ENCODE peak calls at places on chromosomes 1 and 21, in seven cellular contexts. L, S, U, Z, D, E and H are unnamed samples.

GRCh38 chr1:208475951-208476824 is 232.0 kb upstream of the PLXNA2 start:
- DNase-seq in L (no peak), S (no peak), U (no peak), Z (no peak), D (no peak), E (no peak), H (no peak)

GRCh38 chr1:197093226-197093887 is 26.3 kb upstream of the F13B start:
- DNase-seq in L (no peak), S (no peak), U (no peak), Z (no peak), D (no peak), E (no peak), H (peak; percentile 3)

GRCh38 chr21:34606051-34606450 is 8.9 kb downstream of the RCAN1 start:
- DNase-seq in L (peak; percentile 32), S (no peak), U (no peak), Z (no peak), D (no peak), E (no peak), H (no peak)

GRCh38 chr1:104921552-104921951 is 1171.9 kb downstream of the AMY1C start:
- DNase-seq in L (no peak), S (no peak), U (no peak), Z (no peak), D (no peak), E (no peak), H (no peak)

GRCh38 chr1:56424744-56425493 is 154.4 kb downstream of the PLPP3 start:
- DNase-seq in L (no peak), S (no peak), U (no peak), Z (peak; percentile 74), D (peak; percentile 80), E (no peak), H (no peak)

GRCh38 chr1:101239095-101240040 is 2.5 kb downstream of the S1PR1 start:
- DNase-seq in L (no peak), S (no peak), U (peak; percentile 50), Z (no peak), D (no peak), E (no peak), H (no peak)

GRCh38 chr1:186983327-186983726 is 154.6 kb downstream of the PLA2G4A start:
- DNase-seq in L (no peak), S (no peak), U (no peak), Z (no peak), D (peak; percentile 59), E (no peak), H (no peak)

GRCh38 chr1:37606481-37607263 is 10.9 kb upstream of the GNL2 start:
- DNase-seq in L (no peak), S (no peak), U (no peak), Z (no peak), D (no peak), E (no peak), H (no peak)

GRCh38 chr1:147808025-147808424 is 47.6 kb upstream of the GJA5 start:
- DNase-seq in L (no peak), S (no peak), U (no peak), Z (no peak), D (no peak), E (no peak), H (no peak)

GRCh38 chr1:94240822-94241221 is 3.4 kb upstream of the ARHGAP29 start:
- DNase-seq in L (no peak), S (no peak), U (no peak), Z (no peak), D (no peak), E (peak; percentile 6), H (no peak)

GRCh38 chr1:18732686-18733085 is 102.0 kb downstream of the PAX7 start:
- DNase-seq in L (no peak), S (no peak), U (no peak), Z (no peak), D (no peak), E (no peak), H (no peak)